ENCODE peak calls at places on chromosomes 7 and 10, in ten cellular contexts. One of them, this sample, is unnamed.

GRCh38 chr7:42805601-42806000 is 106.3 kb downstream of the C7orf25 start:
- DNase-seq in ELF-1: peak; percentile 83
- DNase-seq in activated T-helper 1 cell treated with anti-CD3 and anti-CD28 coated beads, Interleukin-12 subunit alpha, Interleukin-12 subunit beta, Interleukin-2, Interleukin-4 antibody, amounts not matched to agents 30 ng/mL and 10 ng/mL and 1 ng/mL, durations not matched to agents 14 hours and 24 hours and 36 hours: no peak
- DNase-seq in activated CD8-positive, alpha-beta T cell treated with anti-CD3 and anti-CD28 coated beads for 36 hours: no peak
- DNase-seq in stimulated activated CD4-positive, alpha-beta T cell treated with anti-CD3 and anti-CD28 coated beads, Interleukin-15, amount 100 ng/mL, for 24 hours: no peak
- DNase-seq in GM13977: no peak
- DNase-seq in stimulated activated CD8-positive, alpha-beta memory T cell treated with anti-CD3 and anti-CD28 coated beads, Interleukin-4, amount 100 ng/mL, for 1 hour: no peak
- DNase-seq in GM20000: no peak
- DNase-seq in NCI-H1105 treated with DMSO at 0.1 percent for 48 hours: no peak
- DNase-seq in PC-9: no peak
- DNase-seq in this sample: no peak

GRCh38 chr7:39540320-39540719 is 25.9 kb upstream of the YAE1 start:
- DNase-seq in ELF-1: no peak
- DNase-seq in activated T-helper 1 cell treated with anti-CD3 and anti-CD28 coated beads, Interleukin-12 subunit alpha, Interleukin-12 subunit beta, Interleukin-2, Interleukin-4 antibody, amounts not matched to agents 30 ng/mL and 10 ng/mL and 1 ng/mL, durations not matched to agents 14 hours and 24 hours and 36 hours: no peak
- DNase-seq in activated CD8-positive, alpha-beta T cell treated with anti-CD3 and anti-CD28 coated beads for 36 hours: no peak
- DNase-seq in stimulated activated CD4-positive, alpha-beta T cell treated with anti-CD3 and anti-CD28 coated beads, Interleukin-15, amount 100 ng/mL, for 24 hours: no peak
- DNase-seq in GM13977: no peak
- DNase-seq in stimulated activated CD8-positive, alpha-beta memory T cell treated with anti-CD3 and anti-CD28 coated beads, Interleukin-4, amount 100 ng/mL, for 1 hour: no peak
- DNase-seq in GM20000: no peak
- DNase-seq in NCI-H1105 treated with DMSO at 0.1 percent for 48 hours: no peak
- DNase-seq in PC-9: no peak
- DNase-seq in this sample: no peak

GRCh38 chr10:88157981-88158465 is 294.6 kb downstream of the PTEN start:
- DNase-seq in ELF-1: no peak
- DNase-seq in activated T-helper 1 cell treated with anti-CD3 and anti-CD28 coated beads, Interleukin-12 subunit alpha, Interleukin-12 subunit beta, Interleukin-2, Interleukin-4 antibody, amounts not matched to agents 30 ng/mL and 10 ng/mL and 1 ng/mL, durations not matched to agents 14 hours and 24 hours and 36 hours: no peak
- DNase-seq in activated CD8-positive, alpha-beta T cell treated with anti-CD3 and anti-CD28 coated beads for 36 hours: no peak
- DNase-seq in stimulated activated CD4-positive, alpha-beta T cell treated with anti-CD3 and anti-CD28 coated beads, Interleukin-15, amount 100 ng/mL, for 24 hours: no peak
- DNase-seq in GM13977: no peak
- DNase-seq in stimulated activated CD8-positive, alpha-beta memory T cell treated with anti-CD3 and anti-CD28 coated beads, Interleukin-4, amount 100 ng/mL, for 1 hour: no peak
- DNase-seq in GM20000: no peak
- DNase-seq in NCI-H1105 treated with DMSO at 0.1 percent for 48 hours: no peak
- DNase-seq in PC-9: peak; percentile 73
- DNase-seq in this sample: no peak

GRCh38 chr10:44950326-44951225 is 9.0 kb upstream of the RASSF4 start:
- DNase-seq in ELF-1: no peak
- DNase-seq in activated T-helper 1 cell treated with anti-CD3 and anti-CD28 coated beads, Interleukin-12 subunit alpha, Interleukin-12 subunit beta, Interleukin-2, Interleukin-4 antibody, amounts not matched to agents 30 ng/mL and 10 ng/mL and 1 ng/mL, durations not matched to agents 14 hours and 24 hours and 36 hours: no peak
- DNase-seq in activated CD8-positive, alpha-beta T cell treated with anti-CD3 and anti-CD28 coated beads for 36 hours: no peak
- DNase-seq in stimulated activated CD4-positive, alpha-beta T cell treated with anti-CD3 and anti-CD28 coated beads, Interleukin-15, amount 100 ng/mL, for 24 hours: no peak
- DNase-seq in GM13977: no peak
- DNase-seq in stimulated activated CD8-positive, alpha-beta memory T cell treated with anti-CD3 and anti-CD28 coated beads, Interleukin-4, amount 100 ng/mL, for 1 hour: no peak
- DNase-seq in GM20000: no peak
- DNase-seq in NCI-H1105 treated with DMSO at 0.1 percent for 48 hours: no peak
- DNase-seq in PC-9: no peak
- DNase-seq in this sample: peak; percentile 32

GRCh38 chr10:131561897-131562296 is 250.4 kb upstream of the TCERG1L start:
- DNase-seq in ELF-1: no peak
- DNase-seq in activated T-helper 1 cell treated with anti-CD3 and anti-CD28 coated beads, Interleukin-12 subunit alpha, Interleukin-12 subunit beta, Interleukin-2, Interleukin-4 antibody, amounts not matched to agents 30 ng/mL and 10 ng/mL and 1 ng/mL, durations not matched to agents 14 hours and 24 hours and 36 hours: no peak
- DNase-seq in activated CD8-positive, alpha-beta T cell treated with anti-CD3 and anti-CD28 coated beads for 36 hours: no peak
- DNase-seq in stimulated activated CD4-positive, alpha-beta T cell treated with anti-CD3 and anti-CD28 coated beads, Interleukin-15, amount 100 ng/mL, for 24 hours: no peak
- DNase-seq in GM13977: no peak
- DNase-seq in stimulated activated CD8-positive, alpha-beta memory T cell treated with anti-CD3 and anti-CD28 coated beads, Interleukin-4, amount 100 ng/mL, for 1 hour: no peak
- DNase-seq in GM20000: no peak
- DNase-seq in NCI-H1105 treated with DMSO at 0.1 percent for 48 hours: peak; percentile 70
- DNase-seq in PC-9: no peak
- DNase-seq in this sample: no peak

GRCh38 chr7:40536406-40536805 is 401.6 kb downstream of the SUGCT start:
- DNase-seq in ELF-1: peak; percentile 15
- DNase-seq in activated T-helper 1 cell treated with anti-CD3 and anti-CD28 coated beads, Interleukin-12 subunit alpha, Interleukin-12 subunit beta, Interleukin-2, Interleukin-4 antibody, amounts not matched to agents 30 ng/mL and 10 ng/mL and 1 ng/mL, durations not matched to agents 14 hours and 24 hours and 36 hours: no peak
- DNase-seq in activated CD8-positive, alpha-beta T cell treated with anti-CD3 and anti-CD28 coated beads for 36 hours: no peak
- DNase-seq in stimulated activated CD4-positive, alpha-beta T cell treated with anti-CD3 and anti-CD28 coated beads, Interleukin-15, amount 100 ng/mL, for 24 hours: no peak
- DNase-seq in GM13977: no peak
- DNase-seq in stimulated activated CD8-positive, alpha-beta memory T cell treated with anti-CD3 and anti-CD28 coated beads, Interleukin-4, amount 100 ng/mL, for 1 hour: no peak
- DNase-seq in GM20000: no peak
- DNase-seq in NCI-H1105 treated with DMSO at 0.1 percent for 48 hours: no peak
- DNase-seq in PC-9: no peak
- DNase-seq in this sample: no peak

GRCh38 chr10:14758451-14758850 is 16.2 kb downstream of the FAM107B start:
- DNase-seq in ELF-1: no peak
- DNase-seq in activated T-helper 1 cell treated with anti-CD3 and anti-CD28 coated beads, Interleukin-12 subunit alpha, Interleukin-12 subunit beta, Interleukin-2, Interleukin-4 antibody, amounts not matched to agents 30 ng/mL and 10 ng/mL and 1 ng/mL, durations not matched to agents 14 hours and 24 hours and 36 hours: no peak
- DNase-seq in activated CD8-positive, alpha-beta T cell treated with anti-CD3 and anti-CD28 coated beads for 36 hours: no peak
- DNase-seq in stimulated activated CD4-positive, alpha-beta T cell treated with anti-CD3 and anti-CD28 coated beads, Interleukin-15, amount 100 ng/mL, for 24 hours: no peak
- DNase-seq in GM13977: no peak
- DNase-seq in stimulated activated CD8-positive, alpha-beta memory T cell treated with anti-CD3 and anti-CD28 coated beads, Interleukin-4, amount 100 ng/mL, for 1 hour: no peak
- DNase-seq in GM20000: no peak
- DNase-seq in NCI-H1105 treated with DMSO at 0.1 percent for 48 hours: no peak
- DNase-seq in PC-9: no peak
- DNase-seq in this sample: no peak

GRCh38 chr7:122750389-122750788 is 47.7 kb upstream of the RNF148 start:
- DNase-seq in ELF-1: no peak
- DNase-seq in activated T-helper 1 cell treated with anti-CD3 and anti-CD28 coated beads, Interleukin-12 subunit alpha, Interleukin-12 subunit beta, Interleukin-2, Interleukin-4 antibody, amounts not matched to agents 30 ng/mL and 10 ng/mL and 1 ng/mL, durations not matched to agents 14 hours and 24 hours and 36 hours: no peak
- DNase-seq in activated CD8-positive, alpha-beta T cell treated with anti-CD3 and anti-CD28 coated beads for 36 hours: no peak
- DNase-seq in stimulated activated CD4-positive, alpha-beta T cell treated with anti-CD3 and anti-CD28 coated beads, Interleukin-15, amount 100 ng/mL, for 24 hours: no peak
- DNase-seq in GM13977: no peak
- DNase-seq in stimulated activated CD8-positive, alpha-beta memory T cell treated with anti-CD3 and anti-CD28 coated beads, Interleukin-4, amount 100 ng/mL, for 1 hour: no peak
- DNase-seq in GM20000: no peak
- DNase-seq in NCI-H1105 treated with DMSO at 0.1 percent for 48 hours: no peak
- DNase-seq in PC-9: no peak
- DNase-seq in this sample: no peak

GRCh38 chr10:16933799-16934198 is 116.6 kb upstream of the RSU1 start:
- DNase-seq in ELF-1: peak; percentile 40
- DNase-seq in activated T-helper 1 cell treated with anti-CD3 and anti-CD28 coated beads, Interleukin-12 subunit alpha, Interleukin-12 subunit beta, Interleukin-2, Interleukin-4 antibody, amounts not matched to agents 30 ng/mL and 10 ng/mL and 1 ng/mL, durations not matched to agents 14 hours and 24 hours and 36 hours: no peak
- DNase-seq in activated CD8-positive, alpha-beta T cell treated with anti-CD3 and anti-CD28 coated beads for 36 hours: no peak
- DNase-seq in stimulated activated CD4-positive, alpha-beta T cell treated with anti-CD3 and anti-CD28 coated beads, Interleukin-15, amount 100 ng/mL, for 24 hours: no peak
- DNase-seq in GM13977: no peak
- DNase-seq in stimulated activated CD8-positive, alpha-beta memory T cell treated with anti-CD3 and anti-CD28 coated beads, Interleukin-4, amount 100 ng/mL, for 1 hour: no peak
- DNase-seq in GM20000: no peak
- DNase-seq in NCI-H1105 treated with DMSO at 0.1 percent for 48 hours: no peak
- DNase-seq in PC-9: no peak
- DNase-seq in this sample: no peak

GRCh38 chr7:69906309-69906995 is 308.2 kb downstream of the AUTS2 start:
- DNase-seq in ELF-1: no peak
- DNase-seq in activated T-helper 1 cell treated with anti-CD3 and anti-CD28 coated beads, Interleukin-12 subunit alpha, Interleukin-12 subunit beta, Interleukin-2, Interleukin-4 antibody, amounts not matched to agents 30 ng/mL and 10 ng/mL and 1 ng/mL, durations not matched to agents 14 hours and 24 hours and 36 hours: no peak
- DNase-seq in activated CD8-positive, alpha-beta T cell treated with anti-CD3 and anti-CD28 coated beads for 36 hours: peak; percentile 28
- DNase-seq in stimulated activated CD4-positive, alpha-beta T cell treated with anti-CD3 and anti-CD28 coated beads, Interleukin-15, amount 100 ng/mL, for 24 hours: peak; percentile 10
- DNase-seq in GM13977: peak; percentile 43
- DNase-seq in stimulated activated CD8-positive, alpha-beta memory T cell treated with anti-CD3 and anti-CD28 coated beads, Interleukin-4, amount 100 ng/mL, for 1 hour: no peak
- DNase-seq in GM20000: peak; percentile 60
- DNase-seq in NCI-H1105 treated with DMSO at 0.1 percent for 48 hours: no peak
- DNase-seq in PC-9: no peak
- DNase-seq in this sample: no peak

GRCh38 chr10:49781247-49781646 is 19.1 kb upstream of the OGDHL start:
- DNase-seq in ELF-1: no peak
- DNase-seq in activated T-helper 1 cell treated with anti-CD3 and anti-CD28 coated beads, Interleukin-12 subunit alpha, Interleukin-12 subunit beta, Interleukin-2, Interleukin-4 antibody, amounts not matched to agents 30 ng/mL and 10 ng/mL and 1 ng/mL, durations not matched to agents 14 hours and 24 hours and 36 hours: no peak
- DNase-seq in activated CD8-positive, alpha-beta T cell treated with anti-CD3 and anti-CD28 coated beads for 36 hours: no peak
- DNase-seq in stimulated activated CD4-positive, alpha-beta T cell treated with anti-CD3 and anti-CD28 coated beads, Interleukin-15, amount 100 ng/mL, for 24 hours: no peak
- DNase-seq in GM13977: no peak
- DNase-seq in stimulated activated CD8-positive, alpha-beta memory T cell treated with anti-CD3 and anti-CD28 coated beads, Interleukin-4, amount 100 ng/mL, for 1 hour: no peak
- DNase-seq in GM20000: no peak
- DNase-seq in NCI-H1105 treated with DMSO at 0.1 percent for 48 hours: no peak
- DNase-seq in PC-9: no peak
- DNase-seq in this sample: no peak

GRCh38 chr10:103282961-103283360 is 6.0 kb downstream of the INA start:
- DNase-seq in ELF-1: no peak
- DNase-seq in activated T-helper 1 cell treated with anti-CD3 and anti-CD28 coated beads, Interleukin-12 subunit alpha, Interleukin-12 subunit beta, Interleukin-2, Interleukin-4 antibody, amounts not matched to agents 30 ng/mL and 10 ng/mL and 1 ng/mL, durations not matched to agents 14 hours and 24 hours and 36 hours: no peak
- DNase-seq in activated CD8-positive, alpha-beta T cell treated with anti-CD3 and anti-CD28 coated beads for 36 hours: no peak
- DNase-seq in stimulated activated CD4-positive, alpha-beta T cell treated with anti-CD3 and anti-CD28 coated beads, Interleukin-15, amount 100 ng/mL, for 24 hours: no peak
- DNase-seq in GM13977: no peak
- DNase-seq in stimulated activated CD8-positive, alpha-beta memory T cell treated with anti-CD3 and anti-CD28 coated beads, Interleukin-4, amount 100 ng/mL, for 1 hour: no peak
- DNase-seq in GM20000: no peak
- DNase-seq in NCI-H1105 treated with DMSO at 0.1 percent for 48 hours: no peak
- DNase-seq in PC-9: no peak
- DNase-seq in this sample: no peak

GRCh38 chr10:8056891-8057331 is 2.4 kb downstream of the GATA3 start:
- DNase-seq in ELF-1: no peak
- DNase-seq in activated T-helper 1 cell treated with anti-CD3 and anti-CD28 coated beads, Interleukin-12 subunit alpha, Interleukin-12 subunit beta, Interleukin-2, Interleukin-4 antibody, amounts not matched to agents 30 ng/mL and 10 ng/mL and 1 ng/mL, durations not matched to agents 14 hours and 24 hours and 36 hours: peak; percentile 34
- DNase-seq in activated CD8-positive, alpha-beta T cell treated with anti-CD3 and anti-CD28 coated beads for 36 hours: peak; percentile 84
- DNase-seq in stimulated activated CD4-positive, alpha-beta T cell treated with anti-CD3 and anti-CD28 coated beads, Interleukin-15, amount 100 ng/mL, for 24 hours: peak; percentile 69
- DNase-seq in GM13977: peak; percentile 82
- DNase-seq in stimulated activated CD8-positive, alpha-beta memory T cell treated with anti-CD3 and anti-CD28 coated beads, Interleukin-4, amount 100 ng/mL, for 1 hour: no peak
- DNase-seq in GM20000: peak; percentile 79
- DNase-seq in NCI-H1105 treated with DMSO at 0.1 percent for 48 hours: no peak
- DNase-seq in PC-9: no peak
- DNase-seq in this sample: no peak

GRCh38 chr10:44006826-44007225 is 358.1 kb upstream of the ZNF32 start:
- DNase-seq in ELF-1: no peak
- DNase-seq in activated T-helper 1 cell treated with anti-CD3 and anti-CD28 coated beads, Interleukin-12 subunit alpha, Interleukin-12 subunit beta, Interleukin-2, Interleukin-4 antibody, amounts not matched to agents 30 ng/mL and 10 ng/mL and 1 ng/mL, durations not matched to agents 14 hours and 24 hours and 36 hours: no peak
- DNase-seq in activated CD8-positive, alpha-beta T cell treated with anti-CD3 and anti-CD28 coated beads for 36 hours: no peak
- DNase-seq in stimulated activated CD4-positive, alpha-beta T cell treated with anti-CD3 and anti-CD28 coated beads, Interleukin-15, amount 100 ng/mL, for 24 hours: no peak
- DNase-seq in GM13977: no peak
- DNase-seq in stimulated activated CD8-positive, alpha-beta memory T cell treated with anti-CD3 and anti-CD28 coated beads, Interleukin-4, amount 100 ng/mL, for 1 hour: no peak
- DNase-seq in GM20000: no peak
- DNase-seq in NCI-H1105 treated with DMSO at 0.1 percent for 48 hours: no peak
- DNase-seq in PC-9: no peak
- DNase-seq in this sample: no peak

GRCh38 chr7:63067897-63068585 is 930.6 kb upstream of the ZNF722 start:
- DNase-seq in ELF-1: no peak
- DNase-seq in activated T-helper 1 cell treated with anti-CD3 and anti-CD28 coated beads, Interleukin-12 subunit alpha, Interleukin-12 subunit beta, Interleukin-2, Interleukin-4 antibody, amounts not matched to agents 30 ng/mL and 10 ng/mL and 1 ng/mL, durations not matched to agents 14 hours and 24 hours and 36 hours: no peak
- DNase-seq in activated CD8-positive, alpha-beta T cell treated with anti-CD3 and anti-CD28 coated beads for 36 hours: no peak
- DNase-seq in stimulated activated CD4-positive, alpha-beta T cell treated with anti-CD3 and anti-CD28 coated beads, Interleukin-15, amount 100 ng/mL, for 24 hours: no peak
- DNase-seq in GM13977: no peak
- DNase-seq in stimulated activated CD8-positive, alpha-beta memory T cell treated with anti-CD3 and anti-CD28 coated beads, Interleukin-4, amount 100 ng/mL, for 1 hour: no peak
- DNase-seq in GM20000: no peak
- DNase-seq in NCI-H1105 treated with DMSO at 0.1 percent for 48 hours: peak; percentile 88
- DNase-seq in PC-9: no peak
- DNase-seq in this sample: no peak

GRCh38 chr7:17069146-17069545 is 187.4 kb upstream of the AGR3 start:
- DNase-seq in ELF-1: no peak
- DNase-seq in activated T-helper 1 cell treated with anti-CD3 and anti-CD28 coated beads, Interleukin-12 subunit alpha, Interleukin-12 subunit beta, Interleukin-2, Interleukin-4 antibody, amounts not matched to agents 30 ng/mL and 10 ng/mL and 1 ng/mL, durations not matched to agents 14 hours and 24 hours and 36 hours: no peak
- DNase-seq in activated CD8-positive, alpha-beta T cell treated with anti-CD3 and anti-CD28 coated beads for 36 hours: no peak
- DNase-seq in stimulated activated CD4-positive, alpha-beta T cell treated with anti-CD3 and anti-CD28 coated beads, Interleukin-15, amount 100 ng/mL, for 24 hours: peak; percentile 4
- DNase-seq in GM13977: peak; percentile 16
- DNase-seq in stimulated activated CD8-positive, alpha-beta memory T cell treated with anti-CD3 and anti-CD28 coated beads, Interleukin-4, amount 100 ng/mL, for 1 hour: no peak
- DNase-seq in GM20000: peak; percentile 18
- DNase-seq in NCI-H1105 treated with DMSO at 0.1 percent for 48 hours: no peak
- DNase-seq in PC-9: no peak
- DNase-seq in this sample: peak; percentile 56

This sample was measured in CD14-positive monocyte.